ENCODE peak calls at places on chromosomes 4 and X, in four cellular contexts. M, O, L and X are unnamed samples.
A peak's percentile ranks its signal among the peaks of the same experiment; 100 is the strongest.

GRCh38 chr4:103046416-103047290 is 27.1 kb upstream of the SLC9B1 start:
- DNase-seq in M (no peak), O (peak; percentile 50), L (peak; percentile 63), X (peak; percentile 37)

GRCh38 chr4:26858947-26859401 is 1.7 kb upstream of the STIM2 start:
- DNase-seq in M (no peak), O (no peak), L (no peak), X (no peak)

GRCh38 chr4:133146574-133147198 is 2.4 kb upstream of the PCDH10 start:
- DNase-seq in M (no peak), O (peak; percentile 15), L (peak; percentile 28), X (peak; percentile 77)

GRCh38 chr4:120000591-120001296 is 65.9 kb downstream of the MAD2L1 start:
- DNase-seq in M (no peak), O (no peak), L (no peak), X (no peak)

GRCh38 chrX:101430457-101431078 is 22.5 kb downstream of the HNRNPH2 start:
- DNase-seq in M (no peak), O (no peak), L (no peak), X (no peak)

GRCh38 chrX:111041018-111041462 is 55.0 kb upstream of the PAK3 start:
- DNase-seq in M (no peak), O (peak; percentile 9), L (no peak), X (no peak)

GRCh38 chr4:57064811-57065711 is 45.1 kb downstream of the IGFBP7 start:
- DNase-seq in M (no peak), O (no peak), L (no peak), X (no peak)

GRCh38 chr4:99818661-99819060 is 2.0 kb downstream of the DAPP1 start:
- DNase-seq in M (no peak), O (no peak), L (no peak), X (no peak)

GRCh38 chr4:84944952-84945351 is 21.5 kb downstream of the WDFY3 start:
- DNase-seq in M (no peak), O (peak; percentile 48), L (no peak), X (no peak)

GRCh38 chrX:24799078-24799477 is 105.4 kb downstream of the POLA1 start:
- DNase-seq in M (no peak), O (no peak), L (no peak), X (no peak)

GRCh38 chrX:31572396-31572795 is 500.6 kb upstream of the FTHL17 start:
- DNase-seq in M (no peak), O (no peak), L (no peak), X (no peak)

GRCh38 chr4:162497564-162498167 is 333.9 kb upstream of the FSTL5 start:
- DNase-seq in M (no peak), O (peak; percentile 30), L (peak; percentile 5), X (no peak)

GRCh38 chrX:24306430-24306829 is 7.4 kb downstream of the SUPT20HL2 start:
- DNase-seq in M (no peak), O (peak; percentile 21), L (no peak), X (no peak)

GRCh38 chrX:133321441-133321840 is 93.8 kb downstream of the GPC4 start:
- DNase-seq in M (no peak), O (no peak), L (no peak), X (no peak)

GRCh38 chrX:133325422-133325821 is 89.9 kb downstream of the GPC4 start:
- DNase-seq in M (no peak), O (no peak), L (no peak), X (no peak)

GRCh38 chrX:133323450-133323849 is 91.8 kb downstream of the GPC4 start:
- DNase-seq in M (no peak), O (no peak), L (no peak), X (no peak)
- TF ChIP-seq MAX in M (no peak), O (no peak), L (no peak), X (no peak)

DNA sequence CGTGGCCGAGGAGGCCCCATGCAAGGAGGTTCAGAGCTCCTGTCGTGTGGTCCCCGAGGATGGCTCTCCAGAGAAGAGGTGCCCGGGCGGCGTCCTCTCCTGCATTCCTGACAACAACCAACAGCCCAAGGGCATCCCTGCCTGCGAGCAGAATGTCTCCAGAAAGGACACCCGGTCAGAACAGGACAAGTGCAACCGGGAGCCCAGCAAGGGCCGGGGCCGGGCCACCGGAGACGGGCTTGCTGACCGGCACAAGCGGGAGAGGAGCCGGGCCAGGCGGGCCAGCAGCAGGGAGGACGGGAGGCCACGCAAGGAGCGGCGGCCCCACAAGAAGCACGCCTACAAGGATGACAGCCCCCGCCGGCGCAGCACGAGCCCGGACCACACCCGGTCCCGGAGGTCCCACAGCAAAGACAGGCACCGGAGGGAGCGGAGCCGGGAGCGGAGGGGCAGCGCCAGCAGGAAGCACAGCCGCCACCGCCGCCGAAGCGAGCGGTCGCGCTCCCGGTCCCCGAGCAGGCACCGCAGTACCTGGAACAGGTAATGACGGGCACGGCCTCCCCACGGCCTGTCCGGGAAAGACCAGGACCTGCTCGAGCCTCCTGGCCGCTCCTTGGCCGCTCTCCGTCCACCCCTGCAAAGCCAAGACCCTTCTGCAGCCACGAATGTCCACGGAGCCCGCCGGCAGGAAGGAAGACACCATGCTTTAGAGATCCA is 9.8 kb downstream of the AKAP17A start:
- DNase-seq in M (no peak), O (no peak), L (no peak), X (no peak)
- TF ChIP-seq ETV6 in M (no peak), O (no peak), L (no peak), X (no peak)

DNA sequence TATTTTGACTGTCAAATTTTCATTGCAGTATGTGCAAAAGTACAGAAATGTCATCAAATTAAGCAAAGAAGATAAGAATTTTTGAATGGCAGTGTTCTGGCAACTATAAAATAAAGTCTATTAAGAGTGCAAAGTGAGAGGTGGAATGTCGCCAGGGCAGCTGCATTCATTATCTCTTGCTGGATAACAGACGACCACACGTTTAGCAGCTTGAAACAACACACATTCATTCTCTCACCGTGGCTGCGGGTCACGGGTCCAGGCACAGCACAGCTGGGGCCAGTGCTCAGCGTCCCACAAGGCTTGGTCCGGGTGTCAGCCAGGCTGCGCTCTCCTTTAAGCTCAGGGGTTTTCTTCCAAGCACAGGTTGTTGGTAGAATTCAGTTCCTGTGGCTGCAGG is 113.9 kb downstream of the GPR143 start:
- DNase-seq in M (no peak), O (no peak), L (no peak), X (no peak)
- TF ChIP-seq CTCF in M (no peak), O (no peak), L (no peak), X (no peak)

DNA sequence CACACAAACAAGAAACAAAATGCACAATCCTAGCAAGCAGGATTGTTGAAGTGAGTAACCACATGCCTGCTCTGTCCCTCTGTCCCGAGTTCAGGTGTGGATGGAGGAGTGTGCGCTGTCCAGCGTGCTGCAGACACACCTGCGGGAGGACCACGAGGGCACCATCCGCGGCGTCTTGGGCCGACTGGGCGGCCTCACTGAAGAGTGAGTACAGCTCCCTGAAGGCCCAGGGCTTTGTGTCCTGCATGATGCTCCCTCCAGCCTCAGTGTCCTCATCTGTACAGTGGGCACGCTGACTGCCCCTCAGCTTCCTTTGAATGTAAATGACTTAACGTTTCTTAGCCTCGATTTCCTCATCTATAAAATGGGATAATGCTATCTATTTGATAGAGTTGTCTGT is 82.5 kb downstream of the EVC start:
- DNase-seq in M (no peak), O (no peak), L (no peak), X (no peak)
- TF ChIP-seq MAX in M (no peak), O (no peak), L (no peak), X (no peak)

GRCh38 chr4:19117022-19117421 is 1095.5 kb upstream of the LCORL start:
- DNase-seq in M (no peak), O (no peak), L (no peak), X (no peak)
- TF ChIP-seq ETV6 in M (no peak), O (no peak), L (no peak), X (no peak)

GRCh38 chrX:15050395-15050794 is 177.2 kb downstream of the MOSPD2 start:
- DNase-seq in M (no peak), O (no peak), L (peak; percentile 23), X (no peak)
- TF ChIP-seq CTCF in M (no peak), O (no peak), L (peak; percentile 34), X (peak; percentile 17)

GRCh38 chr4:182015893-182016292 is 227.3 kb upstream of the TENM3 start:
- DNase-seq in M (no peak), O (no peak), L (no peak), X (no peak)

GRCh38 chr4:182014989-182015388 is 228.2 kb upstream of the TENM3 start:
- DNase-seq in M (no peak), O (no peak), L (no peak), X (no peak)

GRCh38 chr4:182018691-182019090 is 224.5 kb upstream of the TENM3 start:
- DNase-seq in M (no peak), O (no peak), L (no peak), X (no peak)

GRCh38 chr4:182019148-182019652 is 224.0 kb upstream of the TENM3 start:
- DNase-seq in M (peak; percentile 73), O (no peak), L (no peak), X (no peak)

DNA sequence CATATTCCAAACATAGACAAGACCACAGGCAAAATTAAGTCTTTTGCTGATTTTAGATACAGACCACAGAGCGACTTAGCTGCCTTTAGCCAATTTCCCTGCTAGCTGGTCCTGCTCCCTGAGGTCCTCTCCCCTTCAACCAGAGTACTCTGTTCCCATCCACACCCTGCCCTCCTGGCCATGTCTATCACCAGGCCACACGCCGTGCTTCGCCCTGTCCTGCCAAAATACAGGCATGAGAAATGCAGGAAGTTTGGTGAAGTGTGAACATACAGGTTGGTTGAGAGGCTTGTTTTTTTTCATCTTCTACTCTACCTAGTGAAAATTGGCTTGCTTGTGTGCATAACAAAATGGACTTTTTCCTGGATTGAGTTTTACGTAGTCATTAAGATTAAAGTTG is 226.2 kb upstream of the TENM3 start:
- DNase-seq in M (no peak), O (no peak), L (no peak), X (no peak)
- TF ChIP-seq MAX in M (no peak), O (no peak), L (no peak), X (no peak)

GRCh38 chr4:128601992-128602695 is 207.4 kb upstream of the JADE1 start:
- DNase-seq in M (no peak), O (no peak), L (peak; percentile 37), X (no peak)

GRCh38 chr4:128608006-128608405 is 201.5 kb upstream of the JADE1 start:
- DNase-seq in M (no peak), O (no peak), L (no peak), X (no peak)

GRCh38 chr4:128604204-128604603 is 205.3 kb upstream of the JADE1 start:
- DNase-seq in M (no peak), O (no peak), L (no peak), X (no peak)

GRCh38 chr4:128604840-128605239 is 204.7 kb upstream of the JADE1 start:
- DNase-seq in M (no peak), O (no peak), L (no peak), X (no peak)

DNA sequence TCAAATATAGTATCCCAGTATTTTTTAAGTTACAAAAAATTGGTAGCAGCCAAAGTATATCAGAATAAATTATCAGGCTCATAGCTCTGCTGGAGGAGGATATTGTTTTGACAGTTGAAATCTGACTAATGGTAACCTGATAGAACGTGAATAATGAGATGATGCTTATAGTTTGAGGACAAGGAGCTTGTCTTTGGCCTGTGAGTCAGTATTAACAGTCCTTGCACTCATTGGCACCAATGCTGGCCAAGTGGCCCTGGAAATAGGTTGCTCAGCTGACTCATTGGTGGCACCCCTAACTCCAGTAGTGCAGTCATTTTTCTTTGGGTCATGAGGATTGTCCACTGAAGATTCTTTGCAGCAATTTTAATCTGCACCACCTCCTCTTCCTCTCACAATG is 203.3 kb upstream of the JADE1 start:
- DNase-seq in M (no peak), O (no peak), L (no peak), X (no peak)
- TF ChIP-seq ETV6 in M (no peak), O (no peak), L (no peak), X (no peak)